ENCODE peak calls at places on chromosomes 6 and 20, in ten cellular contexts. One of them, this sample, is unnamed. For H3K4me1, the result is how much of the 10 kb centered on the place peaks cover.

GRCh38 chr6:28709478-28710349 is 184.0 kb downstream of the GPX5 start:
- DNase-seq in CD8-positive, alpha-beta memory T cell: no peak
- DNase-seq in aorta: no peak
- DNase-seq in OCI-LY7: no peak
- DNase-seq in upper lobe of right lung: no peak
- DNase-seq in uterus: no peak
- DNase-seq in fibroblast of lung: no peak
- DNase-seq in tibial artery: no peak
- DNase-seq in stomach: no peak
- DNase-seq in right atrium auricular region: no peak
- DNase-seq in this sample: no peak

GRCh38 chr20:4559906-4560305 is 161.8 kb upstream of the PRND start:
- DNase-seq in aorta: no peak
- DNase-seq in OCI-LY7: no peak
- DNase-seq in CD8-positive, alpha-beta memory T cell: no peak
- DNase-seq in uterus: no peak
- DNase-seq in tibial artery: no peak
- DNase-seq in right atrium auricular region: no peak
- DNase-seq in fibroblast of lung: peak
- DNase-seq in upper lobe of right lung: no peak
- DNase-seq in stomach: no peak
- DNase-seq in this sample: no peak

GRCh38 chr6:106136172-106136571 is 50.0 kb downstream of the PRDM1 start:
- DNase-seq in upper lobe of right lung: no peak
- DNase-seq in OCI-LY7: no peak
- DNase-seq in aorta: no peak
- DNase-seq in CD8-positive, alpha-beta memory T cell: no peak
- DNase-seq in right atrium auricular region: no peak
- DNase-seq in stomach: no peak
- DNase-seq in tibial artery: no peak
- DNase-seq in fibroblast of lung: no peak
- DNase-seq in uterus: no peak
- DNase-seq in this sample: no peak

GRCh38 chr6:157841211-157841840 is 18.3 kb downstream of the SNX9 start:
- DNase-seq in upper lobe of right lung: no peak
- DNase-seq in aorta: no peak
- DNase-seq in stomach: peak
- DNase-seq in uterus: no peak
- DNase-seq in right atrium auricular region: no peak
- DNase-seq in CD8-positive, alpha-beta memory T cell: no peak
- DNase-seq in fibroblast of lung: no peak
- DNase-seq in OCI-LY7: no peak
- DNase-seq in tibial artery: no peak
- DNase-seq in this sample: no peak

GRCh38 chr20:45765307-45765910 is 26.3 kb downstream of the WFDC3 start:
- DNase-seq in tibial artery: no peak
- DNase-seq in upper lobe of right lung: no peak
- DNase-seq in fibroblast of lung: no peak
- DNase-seq in stomach: no peak
- DNase-seq in aorta: no peak
- DNase-seq in OCI-LY7: no peak
- DNase-seq in uterus: no peak
- DNase-seq in CD8-positive, alpha-beta memory T cell: no peak
- DNase-seq in right atrium auricular region: no peak
- DNase-seq in this sample: no peak

GRCh38 chr20:36850759-36851158 is 25.2 kb upstream of the TLDC2 start:
- DNase-seq in upper lobe of right lung: no peak
- DNase-seq in OCI-LY7: no peak
- DNase-seq in CD8-positive, alpha-beta memory T cell: no peak
- DNase-seq in aorta: no peak
- DNase-seq in uterus: no peak
- DNase-seq in stomach: no peak
- DNase-seq in tibial artery: no peak
- DNase-seq in right atrium auricular region: no peak
- DNase-seq in fibroblast of lung: no peak
- DNase-seq in this sample: no peak

GRCh38 chr6:126716012-126716411 is 376.1 kb downstream of the CENPW start:
- DNase-seq in tibial artery: no peak
- DNase-seq in upper lobe of right lung: no peak
- DNase-seq in stomach: no peak
- DNase-seq in fibroblast of lung: no peak
- DNase-seq in right atrium auricular region: no peak
- DNase-seq in aorta: no peak
- DNase-seq in OCI-LY7: no peak
- DNase-seq in CD8-positive, alpha-beta memory T cell: no peak
- DNase-seq in uterus: no peak
- DNase-seq in this sample: no peak

GRCh38 chr6:32920610-32921188 is 20.1 kb downstream of the HLA-DMB start:
- DNase-seq in OCI-LY7: no peak
- DNase-seq in tibial artery: no peak
- DNase-seq in CD8-positive, alpha-beta memory T cell: no peak
- DNase-seq in stomach: no peak
- DNase-seq in uterus: no peak
- DNase-seq in right atrium auricular region: no peak
- DNase-seq in aorta: no peak
- DNase-seq in upper lobe of right lung: no peak
- DNase-seq in fibroblast of lung: no peak
- DNase-seq in this sample: no peak

GRCh38 chr6:42152024-42152423 is 9.6 kb upstream of the C6orf132 start:
- DNase-seq in upper lobe of right lung: no peak
- DNase-seq in fibroblast of lung: no peak
- DNase-seq in aorta: no peak
- DNase-seq in tibial artery: no peak
- DNase-seq in OCI-LY7: no peak
- DNase-seq in stomach: no peak
- DNase-seq in right atrium auricular region: no peak
- DNase-seq in uterus: no peak
- DNase-seq in CD8-positive, alpha-beta memory T cell: no peak
- DNase-seq in this sample: no peak

GRCh38 chr20:21570285-21570992 is 56.6 kb upstream of the NKX2-2 start:
- DNase-seq in fibroblast of lung: no peak
- DNase-seq in right atrium auricular region: no peak
- DNase-seq in CD8-positive, alpha-beta memory T cell: no peak
- DNase-seq in upper lobe of right lung: no peak
- DNase-seq in uterus: no peak
- DNase-seq in OCI-LY7: no peak
- DNase-seq in stomach: no peak
- DNase-seq in tibial artery: no peak
- DNase-seq in aorta: no peak
- DNase-seq in this sample: no peak

GRCh38 chr20:21796059-21796458 is 90.6 kb downstream of the PAX1 start:
- DNase-seq in upper lobe of right lung: no peak
- DNase-seq in fibroblast of lung: no peak
- DNase-seq in right atrium auricular region: no peak
- DNase-seq in CD8-positive, alpha-beta memory T cell: no peak
- DNase-seq in stomach: no peak
- DNase-seq in uterus: no peak
- DNase-seq in aorta: no peak
- DNase-seq in tibial artery: no peak
- DNase-seq in OCI-LY7: peak
- DNase-seq in this sample: no peak

GRCh38 chr20:38990728-38991127 is 28.6 kb downstream of the DHX35 start:
- DNase-seq in OCI-LY7: no peak
- DNase-seq in CD8-positive, alpha-beta memory T cell: no peak
- DNase-seq in fibroblast of lung: no peak
- DNase-seq in tibial artery: no peak
- DNase-seq in aorta: no peak
- DNase-seq in uterus: no peak
- DNase-seq in right atrium auricular region: no peak
- DNase-seq in stomach: no peak
- DNase-seq in upper lobe of right lung: no peak
- DNase-seq in this sample: no peak

GRCh38 chr6:128438311-128438916 is 82.0 kb downstream of the PTPRK start:
- DNase-seq in right atrium auricular region: no peak
- DNase-seq in stomach: no peak
- DNase-seq in CD8-positive, alpha-beta memory T cell: no peak
- DNase-seq in fibroblast of lung: peak
- DNase-seq in aorta: no peak
- DNase-seq in upper lobe of right lung: no peak
- DNase-seq in tibial artery: no peak
- DNase-seq in uterus: no peak
- DNase-seq in OCI-LY7: no peak
- DNase-seq in this sample: no peak

GRCh38 chr6:128432394-128432793 is 88.0 kb downstream of the PTPRK start:
- DNase-seq in tibial artery: no peak
- DNase-seq in stomach: no peak
- DNase-seq in right atrium auricular region: no peak
- DNase-seq in aorta: no peak
- DNase-seq in upper lobe of right lung: no peak
- DNase-seq in fibroblast of lung: peak
- DNase-seq in CD8-positive, alpha-beta memory T cell: no peak
- DNase-seq in uterus: no peak
- DNase-seq in OCI-LY7: no peak
- DNase-seq in this sample: no peak

GRCh38 chr6:128443553-128443952 is 76.8 kb downstream of the PTPRK start:
- DNase-seq in OCI-LY7: no peak
- DNase-seq in stomach: peak
- DNase-seq in uterus: no peak
- DNase-seq in right atrium auricular region: no peak
- DNase-seq in tibial artery: no peak
- DNase-seq in aorta: no peak
- DNase-seq in fibroblast of lung: no peak
- DNase-seq in upper lobe of right lung: no peak
- DNase-seq in CD8-positive, alpha-beta memory T cell: no peak
- DNase-seq in this sample: no peak

DNA sequence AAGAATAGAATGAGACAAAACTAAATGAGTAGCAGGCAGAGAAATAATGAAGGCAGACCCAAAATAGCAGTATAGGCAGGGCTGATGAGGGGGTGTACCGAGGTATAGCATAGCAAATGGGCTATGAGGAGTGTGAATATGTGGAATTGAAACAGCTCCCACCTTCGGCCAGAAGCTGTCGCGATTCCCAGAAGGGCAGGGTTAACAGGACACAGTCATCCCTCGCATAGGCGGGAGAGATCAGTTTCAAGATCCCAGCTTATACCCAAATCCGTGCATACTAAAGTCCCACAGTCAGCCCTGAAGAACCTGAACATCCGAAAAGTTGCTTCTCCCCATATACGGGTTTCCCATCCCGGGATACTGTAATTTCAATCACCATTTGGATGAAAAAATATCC is 82.7 kb downstream of the PTPRK start:
- DNase-seq in OCI-LY7: no peak
- DNase-seq in right atrium auricular region: no peak
- DNase-seq in tibial artery: no peak
- DNase-seq in fibroblast of lung: no peak
- DNase-seq in stomach: no peak
- DNase-seq in upper lobe of right lung: no peak
- DNase-seq in uterus: no peak
- DNase-seq in CD8-positive, alpha-beta memory T cell: no peak
- DNase-seq in aorta: no peak
- DNase-seq in this sample: no peak
- H3K27ac ChIP-seq in OCI-LY7: no peak
- H3K27ac ChIP-seq in right atrium auricular region: no peak
- H3K27ac ChIP-seq in tibial artery: no peak
- H3K27ac ChIP-seq in fibroblast of lung: no peak
- H3K27ac ChIP-seq in stomach: no peak
- H3K27ac ChIP-seq in upper lobe of right lung: no peak
- H3K27ac ChIP-seq in uterus: no peak
- H3K27ac ChIP-seq in CD8-positive, alpha-beta memory T cell: no peak
- H3K27ac ChIP-seq in aorta: no peak
- H3K27ac ChIP-seq in this sample: no peak

GRCh38 chr6:17712573-17712972 is 5.8 kb upstream of the NUP153 start:
- DNase-seq in aorta: no peak
- DNase-seq in tibial artery: no peak
- DNase-seq in fibroblast of lung: peak
- DNase-seq in stomach: no peak
- DNase-seq in uterus: no peak
- DNase-seq in OCI-LY7: no peak
- DNase-seq in CD8-positive, alpha-beta memory T cell: no peak
- DNase-seq in upper lobe of right lung: no peak
- DNase-seq in right atrium auricular region: no peak
- DNase-seq in this sample: no peak

GRCh38 chr6:17714177-17714576 is 7.5 kb upstream of the NUP153 start:
- DNase-seq in OCI-LY7: no peak
- DNase-seq in tibial artery: no peak
- DNase-seq in right atrium auricular region: no peak
- DNase-seq in aorta: no peak
- DNase-seq in upper lobe of right lung: no peak
- DNase-seq in CD8-positive, alpha-beta memory T cell: no peak
- DNase-seq in uterus: no peak
- DNase-seq in stomach: no peak
- DNase-seq in fibroblast of lung: no peak
- DNase-seq in this sample: no peak

GRCh38 chr6:17710331-17710730 is 3.6 kb upstream of the NUP153 start:
- DNase-seq in right atrium auricular region: no peak
- DNase-seq in fibroblast of lung: peak
- DNase-seq in CD8-positive, alpha-beta memory T cell: no peak
- DNase-seq in aorta: no peak
- DNase-seq in stomach: no peak
- DNase-seq in uterus: no peak
- DNase-seq in tibial artery: no peak
- DNase-seq in upper lobe of right lung: no peak
- DNase-seq in OCI-LY7: no peak
- DNase-seq in this sample: no peak

GRCh38 chr6:17719323-17720041 is 12.8 kb upstream of the NUP153 start:
- DNase-seq in right atrium auricular region: no peak
- DNase-seq in OCI-LY7: no peak
- DNase-seq in stomach: no peak
- DNase-seq in fibroblast of lung: no peak
- DNase-seq in CD8-positive, alpha-beta memory T cell: no peak
- DNase-seq in upper lobe of right lung: no peak
- DNase-seq in aorta: no peak
- DNase-seq in tibial artery: no peak
- DNase-seq in uterus: no peak
- DNase-seq in this sample: no peak

GRCh38 chr6:17714879-17715860 is 8.4 kb upstream of the NUP153 start:
- DNase-seq in tibial artery: no peak
- DNase-seq in right atrium auricular region: no peak
- DNase-seq in uterus: peak
- DNase-seq in aorta: peak
- DNase-seq in upper lobe of right lung: no peak
- DNase-seq in fibroblast of lung: peak
- DNase-seq in OCI-LY7: no peak
- DNase-seq in CD8-positive, alpha-beta memory T cell: no peak
- DNase-seq in stomach: no peak
- DNase-seq in this sample: no peak
- H3K4me3 ChIP-seq in tibial artery: no peak
- H3K4me3 ChIP-seq in right atrium auricular region: no peak
- H3K4me3 ChIP-seq in uterus: no peak
- H3K4me3 ChIP-seq in aorta: no peak
- H3K4me3 ChIP-seq in upper lobe of right lung: no peak
- H3K4me3 ChIP-seq in fibroblast of lung: no peak
- H3K4me3 ChIP-seq in OCI-LY7: no peak
- H3K4me3 ChIP-seq in CD8-positive, alpha-beta memory T cell: no peak
- H3K4me3 ChIP-seq in stomach: no peak
- H3K4me3 ChIP-seq in this sample: no peak

GRCh38 chr6:12047792-12048432 is 35.8 kb downstream of the HIVEP1 start:
- DNase-seq in CD8-positive, alpha-beta memory T cell: no peak
- DNase-seq in uterus: no peak
- DNase-seq in tibial artery: no peak
- DNase-seq in right atrium auricular region: no peak
- DNase-seq in stomach: no peak
- DNase-seq in aorta: no peak
- DNase-seq in fibroblast of lung: no peak
- DNase-seq in OCI-LY7: peak
- DNase-seq in upper lobe of right lung: no peak
- DNase-seq in this sample: no peak
- H3K4me1 ChIP-seq in CD8-positive, alpha-beta memory T cell: under half
- H3K4me1 ChIP-seq in uterus: under half
- H3K4me1 ChIP-seq in tibial artery: under half
- H3K4me1 ChIP-seq in right atrium auricular region: under half
- H3K4me1 ChIP-seq in stomach: under half
- H3K4me1 ChIP-seq in aorta: under half
- H3K4me1 ChIP-seq in fibroblast of lung: under half
- H3K4me1 ChIP-seq in OCI-LY7: half or more
- H3K4me1 ChIP-seq in upper lobe of right lung: under half
- H3K4me1 ChIP-seq in this sample: under half

GRCh38 chr20:32464401-32465091 is 106.4 kb downstream of the ASXL1 start:
- DNase-seq in right atrium auricular region: no peak
- DNase-seq in upper lobe of right lung: no peak
- DNase-seq in aorta: no peak
- DNase-seq in tibial artery: no peak
- DNase-seq in OCI-LY7: no peak
- DNase-seq in uterus: no peak
- DNase-seq in CD8-positive, alpha-beta memory T cell: no peak
- DNase-seq in fibroblast of lung: no peak
- DNase-seq in stomach: no peak
- DNase-seq in this sample: no peak
- H3K27ac ChIP-seq in right atrium auricular region: no peak
- H3K27ac ChIP-seq in upper lobe of right lung: no peak
- H3K27ac ChIP-seq in aorta: no peak
- H3K27ac ChIP-seq in tibial artery: no peak
- H3K27ac ChIP-seq in OCI-LY7: no peak
- H3K27ac ChIP-seq in uterus: no peak
- H3K27ac ChIP-seq in CD8-positive, alpha-beta memory T cell: no peak
- H3K27ac ChIP-seq in fibroblast of lung: no peak
- H3K27ac ChIP-seq in stomach: peak
- H3K27ac ChIP-seq in this sample: no peak

This sample was measured in left lung.